ENCODE peak calls at places on chromosomes 11 and 22, in four cellular contexts. One of them, this sample, is unnamed.

GRCh38 chr11:19777032-19777341 is 64.3 kb downstream of the NAV2 start:
- DNase-seq in ovary: no peak
- DNase-seq in lower lobe of right lung: no peak
- DNase-seq in activated naive CD4-positive, alpha-beta T cell treated with anti-CD3 and anti-CD28 coated beads, Interleukin-2, amount 10 ng/mL, durations not matched to agents 7 days and 5 days: no peak
- DNase-seq in this sample: no peak

GRCh38 chr22:49392247-49392646 is 435.4 kb downstream of the BRD1 start:
- DNase-seq in activated naive CD4-positive, alpha-beta T cell treated with anti-CD3 and anti-CD28 coated beads, Interleukin-2, amount 10 ng/mL, durations not matched to agents 7 days and 5 days: no peak
- DNase-seq in ovary: no peak
- DNase-seq in lower lobe of right lung: no peak
- DNase-seq in this sample: no peak

GRCh38 chr11:114180301-114181055 is 115.7 kb upstream of the NNMT start:
- DNase-seq in lower lobe of right lung: peak
- DNase-seq in activated naive CD4-positive, alpha-beta T cell treated with anti-CD3 and anti-CD28 coated beads, Interleukin-2, amount 10 ng/mL, durations not matched to agents 7 days and 5 days: peak
- DNase-seq in ovary: peak
- DNase-seq in this sample: no peak

GRCh38 chr22:36870250-36870649 is 9.4 kb downstream of the NCF4 start:
- DNase-seq in ovary: no peak
- DNase-seq in lower lobe of right lung: no peak
- DNase-seq in activated naive CD4-positive, alpha-beta T cell treated with anti-CD3 and anti-CD28 coated beads, Interleukin-2, amount 10 ng/mL, durations not matched to agents 7 days and 5 days: no peak
- DNase-seq in this sample: no peak

GRCh38 chr11:64181506-64182411 is 4.2 kb upstream of the STIP1 start:
- DNase-seq in ovary: peak
- DNase-seq in activated naive CD4-positive, alpha-beta T cell treated with anti-CD3 and anti-CD28 coated beads, Interleukin-2, amount 10 ng/mL, durations not matched to agents 7 days and 5 days: peak
- DNase-seq in lower lobe of right lung: peak
- DNase-seq in this sample: peak

GRCh38 chr11:96309001-96309642 is 33.9 kb downstream of the MAML2 start:
- DNase-seq in activated naive CD4-positive, alpha-beta T cell treated with anti-CD3 and anti-CD28 coated beads, Interleukin-2, amount 10 ng/mL, durations not matched to agents 7 days and 5 days: no peak
- DNase-seq in ovary: no peak
- DNase-seq in lower lobe of right lung: no peak
- DNase-seq in this sample: no peak

GRCh38 chr11:133339495-133340140 is 192.7 kb downstream of the OPCML start:
- DNase-seq in lower lobe of right lung: no peak
- DNase-seq in ovary: no peak
- DNase-seq in activated naive CD4-positive, alpha-beta T cell treated with anti-CD3 and anti-CD28 coated beads, Interleukin-2, amount 10 ng/mL, durations not matched to agents 7 days and 5 days: no peak
- DNase-seq in this sample: no peak

GRCh38 chr11:777288-778255 is at the start of gene GATD1:
- DNase-seq in lower lobe of right lung: peak
- DNase-seq in activated naive CD4-positive, alpha-beta T cell treated with anti-CD3 and anti-CD28 coated beads, Interleukin-2, amount 10 ng/mL, durations not matched to agents 7 days and 5 days: peak
- DNase-seq in ovary: peak
- DNase-seq in this sample: peak

GRCh38 chr22:37165940-37166674 is 16.4 kb upstream of the IL2RB start:
- DNase-seq in activated naive CD4-positive, alpha-beta T cell treated with anti-CD3 and anti-CD28 coated beads, Interleukin-2, amount 10 ng/mL, durations not matched to agents 7 days and 5 days: peak
- DNase-seq in ovary: no peak
- DNase-seq in lower lobe of right lung: peak
- DNase-seq in this sample: peak

GRCh38 chr11:95625164-95626017 is 164.2 kb downstream of the FAM76B start:
- DNase-seq in activated naive CD4-positive, alpha-beta T cell treated with anti-CD3 and anti-CD28 coated beads, Interleukin-2, amount 10 ng/mL, durations not matched to agents 7 days and 5 days: no peak
- DNase-seq in lower lobe of right lung: no peak
- DNase-seq in ovary: no peak
- DNase-seq in this sample: no peak

GRCh38 chr22:30694638-30695350 is at the start of gene OSBP2:
- DNase-seq in ovary: peak
- DNase-seq in activated naive CD4-positive, alpha-beta T cell treated with anti-CD3 and anti-CD28 coated beads, Interleukin-2, amount 10 ng/mL, durations not matched to agents 7 days and 5 days: peak
- DNase-seq in lower lobe of right lung: peak
- DNase-seq in this sample: no peak

GRCh38 chr11:66956689-66957290 is 1.4 kb downstream of the PC start:
- DNase-seq in ovary: no peak
- DNase-seq in lower lobe of right lung: peak
- DNase-seq in activated naive CD4-positive, alpha-beta T cell treated with anti-CD3 and anti-CD28 coated beads, Interleukin-2, amount 10 ng/mL, durations not matched to agents 7 days and 5 days: no peak
- DNase-seq in this sample: no peak

GRCh38 chr11:76685841-76686240 is 15.3 kb upstream of the LRRC32 start:
- DNase-seq in activated naive CD4-positive, alpha-beta T cell treated with anti-CD3 and anti-CD28 coated beads, Interleukin-2, amount 10 ng/mL, durations not matched to agents 7 days and 5 days: no peak
- DNase-seq in lower lobe of right lung: no peak
- DNase-seq in ovary: no peak
- DNase-seq in this sample: peak

GRCh38 chr11:35980646-35981402 is 37.0 kb downstream of the LDLRAD3 start:
- DNase-seq in ovary: no peak
- DNase-seq in activated naive CD4-positive, alpha-beta T cell treated with anti-CD3 and anti-CD28 coated beads, Interleukin-2, amount 10 ng/mL, durations not matched to agents 7 days and 5 days: no peak
- DNase-seq in lower lobe of right lung: no peak
- DNase-seq in this sample: no peak

GRCh38 chr22:30015846-30016245 is 64.4 kb upstream of the HORMAD2 start:
- DNase-seq in lower lobe of right lung: no peak
- DNase-seq in ovary: no peak
- DNase-seq in activated naive CD4-positive, alpha-beta T cell treated with anti-CD3 and anti-CD28 coated beads, Interleukin-2, amount 10 ng/mL, durations not matched to agents 7 days and 5 days: no peak
- DNase-seq in this sample: no peak

GRCh38 chr22:40922484-40923303 is 28.5 kb upstream of the RBX1 start:
- DNase-seq in ovary: no peak
- DNase-seq in activated naive CD4-positive, alpha-beta T cell treated with anti-CD3 and anti-CD28 coated beads, Interleukin-2, amount 10 ng/mL, durations not matched to agents 7 days and 5 days: peak
- DNase-seq in lower lobe of right lung: no peak
- DNase-seq in this sample: no peak

GRCh38 chr22:47818496-47818895 is 1056.0 kb downstream of the TBC1D22A start:
- DNase-seq in ovary: no peak
- DNase-seq in activated naive CD4-positive, alpha-beta T cell treated with anti-CD3 and anti-CD28 coated beads, Interleukin-2, amount 10 ng/mL, durations not matched to agents 7 days and 5 days: no peak
- DNase-seq in lower lobe of right lung: no peak
- DNase-seq in this sample: no peak

GRCh38 chr11:114208371-114208770 is 87.8 kb upstream of the NNMT start:
- DNase-seq in lower lobe of right lung: no peak
- DNase-seq in activated naive CD4-positive, alpha-beta T cell treated with anti-CD3 and anti-CD28 coated beads, Interleukin-2, amount 10 ng/mL, durations not matched to agents 7 days and 5 days: peak
- DNase-seq in ovary: no peak
- DNase-seq in this sample: no peak

GRCh38 chr11:27717801-27718229 is 17.6 kb upstream of the BDNF start:
- DNase-seq in activated naive CD4-positive, alpha-beta T cell treated with anti-CD3 and anti-CD28 coated beads, Interleukin-2, amount 10 ng/mL, durations not matched to agents 7 days and 5 days: no peak
- DNase-seq in lower lobe of right lung: no peak
- DNase-seq in ovary: no peak
- DNase-seq in this sample: no peak

GRCh38 chr11:103257360-103257759 is 148.1 kb downstream of the DYNC2H1 start:
- DNase-seq in activated naive CD4-positive, alpha-beta T cell treated with anti-CD3 and anti-CD28 coated beads, Interleukin-2, amount 10 ng/mL, durations not matched to agents 7 days and 5 days: no peak
- DNase-seq in ovary: no peak
- DNase-seq in lower lobe of right lung: no peak
- DNase-seq in this sample: no peak

GRCh38 chr11:74142624-74143023 is 28.2 kb downstream of the C2CD3 start:
- DNase-seq in activated naive CD4-positive, alpha-beta T cell treated with anti-CD3 and anti-CD28 coated beads, Interleukin-2, amount 10 ng/mL, durations not matched to agents 7 days and 5 days: no peak
- DNase-seq in lower lobe of right lung: no peak
- DNase-seq in ovary: no peak
- DNase-seq in this sample: no peak

GRCh38 chr11:63911440-63911839 is 5.5 kb downstream of the RCOR2 start:
- DNase-seq in activated naive CD4-positive, alpha-beta T cell treated with anti-CD3 and anti-CD28 coated beads, Interleukin-2, amount 10 ng/mL, durations not matched to agents 7 days and 5 days: no peak
- DNase-seq in lower lobe of right lung: no peak
- DNase-seq in ovary: no peak
- DNase-seq in this sample: no peak

GRCh38 chr22:37739000-37739399 is 42.2 kb downstream of the TRIOBP start:
- DNase-seq in lower lobe of right lung: peak
- DNase-seq in activated naive CD4-positive, alpha-beta T cell treated with anti-CD3 and anti-CD28 coated beads, Interleukin-2, amount 10 ng/mL, durations not matched to agents 7 days and 5 days: no peak
- DNase-seq in ovary: peak
- DNase-seq in this sample: no peak

GRCh38 chr11:133503776-133504175 is 28.5 kb downstream of the OPCML start:
- DNase-seq in lower lobe of right lung: no peak
- DNase-seq in activated naive CD4-positive, alpha-beta T cell treated with anti-CD3 and anti-CD28 coated beads, Interleukin-2, amount 10 ng/mL, durations not matched to agents 7 days and 5 days: no peak
- DNase-seq in ovary: no peak
- DNase-seq in this sample: no peak

GRCh38 chr11:130213143-130213978 is 53.8 kb downstream of the ST14 start:
- DNase-seq in activated naive CD4-positive, alpha-beta T cell treated with anti-CD3 and anti-CD28 coated beads, Interleukin-2, amount 10 ng/mL, durations not matched to agents 7 days and 5 days: peak
- DNase-seq in ovary: peak
- DNase-seq in lower lobe of right lung: peak
- DNase-seq in this sample: peak

GRCh38 chr11:35272391-35272821 is 133.4 kb downstream of the CD44 start:
- DNase-seq in ovary: no peak
- DNase-seq in activated naive CD4-positive, alpha-beta T cell treated with anti-CD3 and anti-CD28 coated beads, Interleukin-2, amount 10 ng/mL, durations not matched to agents 7 days and 5 days: peak
- DNase-seq in lower lobe of right lung: no peak
- DNase-seq in this sample: peak

GRCh38 chr11:70270877-70271634 is 566 bp downstream of the PPFIA1 start:
- DNase-seq in lower lobe of right lung: peak
- DNase-seq in ovary: peak
- DNase-seq in activated naive CD4-positive, alpha-beta T cell treated with anti-CD3 and anti-CD28 coated beads, Interleukin-2, amount 10 ng/mL, durations not matched to agents 7 days and 5 days: peak
- DNase-seq in this sample: peak

GRCh38 chr11:104856607-104857006 is 41.7 kb downstream of the CASP12 start:
- DNase-seq in lower lobe of right lung: no peak
- DNase-seq in activated naive CD4-positive, alpha-beta T cell treated with anti-CD3 and anti-CD28 coated beads, Interleukin-2, amount 10 ng/mL, durations not matched to agents 7 days and 5 days: no peak
- DNase-seq in ovary: no peak
- DNase-seq in this sample: no peak

GRCh38 chr11:119878990-119879389 is 150.0 kb upstream of the NECTIN1 start:
- DNase-seq in activated naive CD4-positive, alpha-beta T cell treated with anti-CD3 and anti-CD28 coated beads, Interleukin-2, amount 10 ng/mL, durations not matched to agents 7 days and 5 days: no peak
- DNase-seq in ovary: no peak
- DNase-seq in lower lobe of right lung: peak
- DNase-seq in this sample: no peak

GRCh38 chr11:66232769-66233168 is 35.7 kb upstream of the RAB1B start:
- DNase-seq in lower lobe of right lung: no peak
- DNase-seq in activated naive CD4-positive, alpha-beta T cell treated with anti-CD3 and anti-CD28 coated beads, Interleukin-2, amount 10 ng/mL, durations not matched to agents 7 days and 5 days: no peak
- DNase-seq in ovary: no peak
- DNase-seq in this sample: no peak

GRCh38 chr22:48104102-48104738 is 1341.8 kb downstream of the TBC1D22A start:
- DNase-seq in lower lobe of right lung: no peak
- DNase-seq in ovary: no peak
- DNase-seq in activated naive CD4-positive, alpha-beta T cell treated with anti-CD3 and anti-CD28 coated beads, Interleukin-2, amount 10 ng/mL, durations not matched to agents 7 days and 5 days: no peak
- DNase-seq in this sample: no peak

GRCh38 chr11:292211-293121 is 3.5 kb downstream of the PGGHG start:
- DNase-seq in activated naive CD4-positive, alpha-beta T cell treated with anti-CD3 and anti-CD28 coated beads, Interleukin-2, amount 10 ng/mL, durations not matched to agents 7 days and 5 days: no peak
- DNase-seq in lower lobe of right lung: peak
- DNase-seq in ovary: no peak
- DNase-seq in this sample: peak

This sample was measured in CD14-positive monocyte.